ENCODE peak calls at places on chromosome 10, in five cellular contexts. T is AG20443; K is effector memory CD8-positive, alpha-beta T cell; Q is activated CD8-positive, alpha-beta T cell treated with anti-CD3 and anti-CD28 coated beads for 36 hours; Y is fibroblast of lung. A is an unnamed sample.

GRCh38 chr10:124650820-124651401 is 93.3 kb downstream of the FAM53B start:
- DNase-seq in T (no peak), K (peak), Q (peak), Y (no peak), A (peak)

GRCh38 chr10:133318494-133319127 is 9.9 kb downstream of the ZNF511 start:
- DNase-seq in T (peak), K (peak), Q (peak), Y (peak), A (peak)

GRCh38 chr10:111475720-111476119 is 398.9 kb downstream of the ADRA2A start:
- DNase-seq in T (peak), K (no peak), Q (no peak), Y (no peak), A (no peak)

GRCh38 chr10:14583252-14583651 is 191.4 kb downstream of the FAM107B start:
- DNase-seq in T (no peak), K (peak), Q (peak), Y (no peak), A (peak)

GRCh38 chr10:114684085-114684821 is 26.2 kb upstream of the ABLIM1 start:
- DNase-seq in T (peak), K (no peak), Q (no peak), Y (peak), A (no peak)

GRCh38 chr10:24209421-24209770 is 458 bp downstream of the KIAA1217 start:
- DNase-seq in T (peak), K (no peak), Q (peak), Y (peak), A (no peak)

GRCh38 chr10:47253651-47254375 is 46.2 kb upstream of the GDF10 start:
- DNase-seq in T (peak), K (no peak), Q (no peak), Y (peak), A (no peak)

GRCh38 chr10:119536508-119536837 is 6.0 kb downstream of the RGS10 start:
- DNase-seq in T (no peak), K (no peak), Q (no peak), Y (no peak), A (no peak)

GRCh38 chr10:132395704-132396494 is 1.1 kb upstream of the PWWP2B start:
- DNase-seq in T (peak), K (no peak), Q (peak), Y (peak), A (no peak)

GRCh38 chr10:50937230-50937907 is 51.9 kb upstream of the A1CF start:
- DNase-seq in T (peak), K (no peak), Q (no peak), Y (peak), A (no peak)

A was measured in T follicular helper cell.